ENCODE peak calls at places on chromosome 1, in seven cellular contexts. M, U, N, G, Z, R and O are unnamed samples.

GRCh38 chr1:197787056-197787455 is 11.8 kb upstream of the DENND1B start:
- DNase-seq in R (no peak), M (no peak), U (peak), G (no peak), Z (no peak), N (no peak), O (no peak)

GRCh38 chr1:180680558-180681144 is 48.8 kb downstream of the XPR1 start:
- DNase-seq in N (no peak), U (peak), M (peak), Z (no peak), R (no peak), G (no peak), O (no peak)

GRCh38 chr1:82806133-82806532 is 1005.4 kb downstream of the ADGRL2 start:
- DNase-seq in M (no peak), G (no peak), U (no peak), Z (no peak), N (no peak), R (no peak), O (no peak)

GRCh38 chr1:39170731-39171375 is 33.6 kb upstream of the MACF1 start:
- DNase-seq in N (no peak), U (no peak), G (no peak), M (no peak), R (no peak), Z (no peak), O (no peak)

GRCh38 chr1:225879521-225880209 is 2.5 kb downstream of the TMEM63A start:
- DNase-seq in U (no peak), N (peak), M (no peak), R (no peak), Z (no peak), G (no peak), O (no peak)

GRCh38 chr1:166814611-166815010 is 24.7 kb upstream of the POGK start:
- DNase-seq in G (no peak), N (no peak), U (peak), Z (no peak), R (no peak), M (no peak), O (no peak)

GRCh38 chr1:226714148-226714547 is 24.9 kb downstream of the ITPKB start:
- DNase-seq in N (no peak), Z (no peak), M (no peak), U (peak), R (no peak), G (no peak), O (no peak)

GRCh38 chr1:7002728-7003127 is 217.5 kb downstream of the CAMTA1 start:
- DNase-seq in R (no peak), N (no peak), G (no peak), Z (no peak), M (no peak), U (peak), O (no peak)

GRCh38 chr1:41485605-41486004 is 1.1 kb upstream of the EDN2 start:
- DNase-seq in G (no peak), M (no peak), U (peak), N (no peak), R (no peak), Z (peak), O (no peak)

GRCh38 chr1:10186453-10187319 is 23.7 kb upstream of the KIF1B start:
- DNase-seq in G (no peak), R (no peak), N (no peak), U (no peak), M (peak), Z (no peak), O (no peak)

GRCh38 chr1:26391450-26391849 is 18.9 kb upstream of the ZNF683 start:
- DNase-seq in N (peak), R (no peak), M (peak), Z (peak), U (peak), G (peak), O (peak)

GRCh38 chr1:29121516-29121937 is 2.2 kb downstream of the TMEM200B start:
- DNase-seq in Z (no peak), G (no peak), N (no peak), U (no peak), M (no peak), R (no peak), O (peak)

GRCh38 chr1:156544592-156545102 is 27.7 kb downstream of the IQGAP3 start:
- DNase-seq in R (no peak), M (no peak), G (no peak), Z (no peak), U (no peak), N (no peak), O (no peak)

GRCh38 chr1:44672254-44672955 is 1.9 kb downstream of the TMEM53 start:
- DNase-seq in U (peak), N (peak), Z (no peak), R (no peak), M (no peak), G (peak), O (peak)

GRCh38 chr1:159889821-159890252 is 10.1 kb downstream of the CFAP45 start:
- DNase-seq in U (peak), N (peak), G (peak), Z (peak), M (peak), R (no peak), O (no peak)

GRCh38 chr1:26862781-26863676 is at the start of gene SFN:
- DNase-seq in R (no peak), N (peak), Z (peak), M (no peak), U (peak), G (peak), O (peak)

DNA sequence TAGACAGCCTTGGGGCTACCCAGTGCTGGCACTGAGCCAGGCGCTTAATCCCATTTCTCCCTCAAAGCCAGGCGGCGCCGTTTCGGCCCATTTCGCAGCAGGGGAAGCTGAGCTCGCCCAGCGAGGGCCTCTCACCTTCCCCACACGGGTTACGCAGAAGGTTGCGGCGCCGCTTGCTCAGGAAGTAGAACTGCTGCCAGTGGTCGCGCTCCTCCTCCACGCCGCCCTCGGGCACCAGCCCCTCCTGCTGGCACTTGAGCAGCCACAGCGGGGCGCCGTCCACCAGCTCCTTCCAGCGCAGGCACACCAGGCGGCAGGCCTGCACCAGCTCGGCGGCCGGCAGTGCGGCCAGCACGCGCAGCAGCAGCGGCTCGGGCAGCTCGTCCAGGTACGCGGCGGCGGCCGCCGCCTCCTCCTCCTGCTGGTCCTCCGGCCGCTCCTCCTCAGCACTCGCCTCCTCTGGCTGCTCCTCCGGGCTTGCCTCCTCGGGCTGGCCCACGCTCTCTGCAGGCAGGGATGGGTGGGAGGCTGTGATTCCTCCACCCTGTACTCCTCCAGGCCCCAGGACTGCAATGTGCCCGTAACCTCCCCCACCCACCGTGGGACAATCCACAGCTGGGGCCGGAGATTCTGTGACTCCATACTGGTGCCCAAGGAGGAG is 3.8 kb downstream of the FBXO2 start:
- DNase-seq in G (peak), M (peak), U (peak), Z (peak), R (peak), N (peak), O (peak)
- TF ChIP-seq CTCF in G (peak), M (peak), U (peak), Z (peak), R (peak), N (peak), O (no peak)

GRCh38 chr1:188672153-188672552 is 1805.5 kb downstream of the BRINP3 start:
- DNase-seq in N (no peak), G (no peak), R (no peak), M (no peak), U (no peak), Z (no peak), O (no peak)

GRCh38 chr1:188669715-188670114 is 1807.9 kb downstream of the BRINP3 start:
- DNase-seq in Z (no peak), M (no peak), N (no peak), U (peak), R (no peak), G (no peak), O (no peak)

GRCh38 chr1:188670837-188671236 is 1806.8 kb downstream of the BRINP3 start:
- DNase-seq in M (no peak), U (peak), Z (no peak), G (no peak), N (no peak), R (no peak), O (no peak)

GRCh38 chr1:188665477-188665876 is 1812.2 kb downstream of the BRINP3 start:
- DNase-seq in U (no peak), Z (no peak), G (no peak), N (no peak), R (no peak), M (no peak), O (no peak)

DNA sequence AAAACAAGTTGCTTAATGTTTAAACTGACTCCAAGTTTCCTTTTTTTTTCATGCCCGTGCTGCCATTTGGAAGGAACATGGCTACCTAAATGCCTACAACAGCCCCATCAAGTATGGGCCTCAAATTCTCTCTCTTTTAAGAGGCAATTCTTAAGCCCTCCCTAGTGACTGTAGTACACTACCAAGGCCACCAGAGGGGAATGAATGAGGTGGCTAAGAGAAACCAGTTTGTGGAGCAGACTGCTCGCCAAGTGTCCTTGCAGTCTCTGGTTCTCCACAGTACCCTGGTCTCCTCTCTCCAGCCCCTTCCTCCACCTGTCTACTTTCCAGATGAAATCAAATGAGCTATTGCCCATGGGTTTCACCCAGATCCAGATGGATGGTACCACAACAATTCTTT is 1809.6 kb downstream of the BRINP3 start:
- DNase-seq in G (no peak), R (no peak), Z (no peak), U (no peak), M (no peak), N (no peak), O (no peak)
- TF ChIP-seq CTCF in G (no peak), R (no peak), Z (no peak), U (peak), M (no peak), N (no peak), O (peak)

DNA sequence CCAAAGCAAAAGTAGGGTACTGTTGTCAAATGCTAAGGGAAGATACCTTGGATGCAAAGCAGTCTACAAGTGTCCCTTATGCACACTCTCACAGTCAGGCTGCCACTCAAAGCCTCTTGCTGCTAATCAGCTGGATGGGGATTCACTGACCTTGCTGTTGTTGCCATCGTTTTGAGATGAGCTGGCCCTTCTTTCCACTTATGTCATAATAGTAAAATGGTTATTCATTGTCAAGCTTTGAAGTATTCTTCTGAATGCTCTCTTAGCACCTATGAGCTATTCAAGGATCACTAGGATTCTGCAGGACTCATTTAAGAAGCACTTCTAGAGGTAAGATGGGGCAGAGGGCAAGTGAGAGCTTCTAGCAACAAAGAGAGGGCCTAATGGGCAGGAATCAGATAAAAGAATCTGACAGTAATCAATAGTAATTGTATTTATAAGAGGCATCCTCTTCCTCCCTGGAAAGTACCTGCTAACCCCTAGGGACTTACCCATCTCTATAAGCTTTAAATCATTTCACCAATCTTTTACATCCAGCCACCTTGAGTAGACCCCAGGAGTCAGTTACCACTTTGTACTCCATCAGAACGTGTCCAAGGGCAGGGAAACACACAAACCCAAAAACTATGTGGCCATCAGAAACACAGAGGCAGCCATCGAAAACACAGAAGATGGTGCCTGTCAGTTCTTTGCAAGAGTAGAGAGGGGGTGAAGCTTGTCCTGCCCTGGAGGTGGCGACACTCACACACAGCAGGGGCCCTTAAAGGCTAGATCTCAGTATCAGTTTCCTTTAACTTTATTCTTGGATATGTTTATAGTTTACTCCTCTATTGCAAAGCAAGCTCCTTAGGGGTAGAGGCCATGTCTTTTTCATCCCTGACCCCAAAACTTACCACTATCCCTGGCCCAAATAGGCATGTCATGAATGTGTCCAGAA is 103.7 kb upstream of the NFIA start:
- DNase-seq in Z (peak), R (no peak), M (no peak), U (peak), N (peak), G (peak), O (peak)
- TF ChIP-seq CTCF in Z (peak), R (peak), M (peak), U (peak), N (peak), G (no peak), O (no peak)

DNA sequence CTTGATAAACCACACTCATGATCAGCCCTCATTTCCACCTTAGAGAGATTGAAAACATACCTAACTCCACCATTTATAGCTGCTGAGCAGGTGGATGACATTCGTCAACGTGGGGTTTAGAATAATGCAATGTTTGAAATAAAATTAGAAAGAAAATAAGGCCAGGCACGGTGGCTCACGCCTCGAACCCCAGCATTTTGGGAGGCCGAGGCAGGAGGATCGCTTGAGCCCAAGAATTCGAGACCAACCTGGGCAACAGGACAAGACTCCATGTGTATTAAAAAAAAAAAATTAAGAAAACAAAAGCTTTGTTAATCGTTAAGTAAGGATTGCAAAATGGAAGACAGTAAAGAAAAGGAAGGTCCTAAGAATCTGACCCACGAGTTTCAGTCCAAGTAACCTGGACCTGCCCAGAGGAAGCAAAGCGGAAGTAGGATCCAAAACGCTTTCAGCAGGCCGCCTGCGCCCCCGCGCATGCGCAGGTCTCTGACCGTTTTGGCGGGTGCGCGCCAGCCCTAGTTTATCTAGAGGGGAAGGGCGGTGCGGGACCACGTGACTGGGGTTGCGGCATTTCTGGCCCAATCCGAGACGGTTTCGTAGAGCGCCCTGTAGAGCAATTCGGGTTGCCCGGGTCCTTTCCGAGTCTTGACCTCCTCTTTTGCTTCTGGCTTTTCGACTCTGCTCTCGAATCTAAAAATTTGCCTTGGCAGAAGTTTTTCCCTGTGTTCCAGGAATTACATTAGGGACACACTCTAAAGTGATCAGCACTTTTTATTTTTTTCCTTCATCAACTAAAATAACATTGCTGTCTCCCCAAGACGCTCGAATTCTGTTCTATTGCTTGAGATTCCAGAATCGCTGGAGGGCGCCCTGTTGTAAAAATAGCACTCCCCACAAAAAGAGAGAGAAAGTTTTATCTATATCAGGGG is 22.5 kb downstream of the ANP32E start:
- DNase-seq in M (peak), U (peak), R (peak), N (peak), G (peak), Z (no peak), O (peak)
- TF ChIP-seq CTCF in M (peak), U (peak), R (peak), N (peak), G (peak), Z (no peak), O (no peak)

GRCh38 chr1:188715566-188715965 is 1762.1 kb downstream of the BRINP3 start:
- DNase-seq in Z (no peak), R (no peak), U (no peak), G (no peak), N (no peak), M (no peak), O (no peak)
- TF ChIP-seq CTCF in Z (no peak), R (no peak), U (no peak), G (no peak), N (no peak), M (no peak), O (no peak)